ENCODE peak calls at places on chromosomes 5 and 9, in eight cellular contexts. T, B, X, C, U, Y, L and J are unnamed samples.

GRCh38 chr9:26947736-26948135 is 694 bp upstream of the PLAA start:
- DNase-seq in L (no peak), X (no peak), T (no peak), Y (no peak), U (no peak), B (no peak), C (no peak), J (no peak)

GRCh38 chr9:116191757-116192415 is 38.3 kb downstream of the PAPPA start:
- DNase-seq in L (no peak), X (no peak), Y (no peak), U (no peak), C (no peak), T (no peak), B (no peak), J (no peak)

GRCh38 chr5:62473209-62473608 is 60.6 kb downstream of the IPO11 start:
- DNase-seq in L (no peak), B (no peak), Y (no peak), C (no peak), X (no peak), T (peak; percentile 46), U (no peak), J (no peak)

GRCh38 chr5:156815988-156816599 is 34.0 kb upstream of the PPP1R2B start:
- DNase-seq in Y (no peak), L (peak; percentile 21), B (no peak), X (peak; percentile 19), U (peak; percentile 44), T (peak; percentile 42), C (peak; percentile 15), J (peak; percentile 46)

GRCh38 chr9:80175286-80175906 is 603.6 kb downstream of the TLE4 start:
- DNase-seq in U (peak; percentile 39), T (peak; percentile 64), L (peak; percentile 42), B (no peak), X (no peak), C (no peak), Y (no peak), J (no peak)

GRCh38 chr9:94692601-94693000 is 33.9 kb upstream of the AOPEP start:
- DNase-seq in Y (peak; percentile 54), B (no peak), C (no peak), U (peak; percentile 81), X (no peak), L (no peak), T (no peak), J (peak; percentile 90)

GRCh38 chr9:112971415-112971814 is 40.6 kb downstream of the ZNF883 start:
- DNase-seq in X (no peak), Y (no peak), L (peak; percentile 15), C (no peak), T (peak; percentile 1), B (no peak), U (peak; percentile 25), J (peak; percentile 29)

GRCh38 chr9:96141666-96142065 is 160.3 kb downstream of the HSD17B3 start:
- DNase-seq in U (no peak), X (no peak), C (no peak), Y (no peak), B (no peak), L (no peak), T (peak; percentile 7), J (no peak)

GRCh38 chr9:76018244-76018643 is 127.8 kb downstream of the PCSK5 start:
- DNase-seq in L (peak; percentile 31), C (no peak), B (no peak), Y (no peak), X (no peak), U (no peak), T (no peak), J (no peak)

GRCh38 chr5:77910789-77911188 is 134.7 kb upstream of the TBCA start:
- DNase-seq in C (no peak), U (no peak), L (no peak), X (no peak), B (no peak), Y (no peak), T (no peak), J (no peak)

GRCh38 chr5:41827792-41828191 is 42.4 kb downstream of the OXCT1 start:
- DNase-seq in X (no peak), C (no peak), Y (no peak), T (no peak), U (no peak), B (no peak), L (no peak), J (no peak)

GRCh38 chr5:136811551-136811950 is 446.2 kb upstream of the TRPC7 start:
- DNase-seq in T (peak; percentile 86), B (no peak), U (peak; percentile 29), X (peak; percentile 47), C (peak; percentile 12), Y (peak; percentile 39), L (no peak), J (no peak)

GRCh38 chr5:109865636-109866035 is 175.9 kb downstream of the MAN2A1 start:
- DNase-seq in X (peak; percentile 96), C (no peak), U (peak; percentile 9), T (peak; percentile 98), Y (no peak), B (no peak), L (peak; percentile 8), J (no peak)

GRCh38 chr5:142441638-142442037 is 116.8 kb upstream of the SPRY4 start:
- DNase-seq in L (no peak), Y (no peak), C (no peak), X (peak; percentile 33), B (no peak), T (peak; percentile 33), U (no peak), J (no peak)

GRCh38 chr5:171272996-171273970 is 35.8 kb upstream of the TLX3 start:
- DNase-seq in L (peak; percentile 17), X (no peak), C (no peak), B (no peak), T (peak; percentile 40), Y (no peak), U (peak; percentile 55), J (peak; percentile 61)

GRCh38 chr5:145739824-145740223 is 95.3 kb downstream of the PRELID2 start:
- DNase-seq in X (no peak), B (no peak), U (no peak), C (no peak), T (no peak), L (no peak), Y (no peak), J (no peak)

GRCh38 chr5:61467766-61468482 is 135.9 kb downstream of the ZSWIM6 start:
- DNase-seq in T (peak; percentile 66), X (no peak), U (no peak), Y (no peak), B (no peak), L (no peak), C (no peak), J (no peak)

GRCh38 chr9:17219261-17219660 is 84.4 kb downstream of the CNTLN start:
- DNase-seq in B (no peak), C (no peak), U (no peak), X (no peak), L (no peak), T (peak; percentile 10), Y (no peak), J (no peak)

GRCh38 chr9:113356686-113357292 is 7.4 kb downstream of the BSPRY start:
- DNase-seq in U (no peak), B (no peak), X (no peak), C (no peak), Y (no peak), T (no peak), L (no peak), J (no peak)

GRCh38 chr5:137072376-137073174 is 426.6 kb downstream of the SPOCK1 start:
- DNase-seq in U (no peak), L (no peak), T (no peak), B (no peak), X (peak; percentile 45), Y (no peak), C (no peak), J (no peak)

GRCh38 chr5:148084269-148084668 is 20.5 kb downstream of the SPINK5 start:
- DNase-seq in L (no peak), Y (no peak), C (no peak), X (no peak), U (no peak), T (no peak), B (no peak), J (no peak)

GRCh38 chr9:111298831-111299603 is 31.0 kb downstream of the OR2K2 start:
- DNase-seq in T (peak; percentile 81), Y (peak; percentile 62), L (peak; percentile 63), B (peak; percentile 69), X (peak; percentile 29), U (peak; percentile 66), C (peak; percentile 55), J (no peak)

GRCh38 chr5:132057498-132058255 is 2.8 kb upstream of the IL3 start:
- DNase-seq in T (no peak), C (no peak), B (peak; percentile 17), U (no peak), X (peak; percentile 6), Y (no peak), L (no peak), J (no peak)

DNA sequence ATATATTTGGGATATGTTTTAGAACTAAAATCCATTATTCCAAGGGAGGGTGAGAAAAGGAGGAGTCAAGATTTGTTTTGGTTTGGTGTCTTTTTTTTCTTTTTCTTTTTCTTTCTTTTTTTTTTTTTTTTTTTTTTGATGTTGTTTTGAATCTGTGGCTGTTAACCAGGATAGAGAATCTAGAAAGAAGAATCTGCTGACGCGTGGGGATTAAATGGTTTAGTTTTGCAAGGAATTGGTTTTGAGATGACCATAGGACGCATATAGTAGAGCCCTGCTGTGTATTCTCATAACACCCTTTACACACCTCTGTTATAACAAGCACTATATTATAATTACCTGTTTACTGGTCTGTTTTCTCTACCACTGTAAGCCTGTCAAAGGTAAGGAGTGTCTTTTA is 9.4 kb downstream of the RABGAP1 start:
- DNase-seq in U (no peak), X (no peak), L (no peak), C (no peak), B (no peak), T (no peak), Y (no peak), J (no peak)
- H3K4me1 ChIP-seq in U (peaks cover 32% of the 10 kb centered on the region), X (peaks cover 20% of the 10 kb centered on the region), L (peaks cover 7% of the 10 kb centered on the region), C (peaks cover 3% of the 10 kb centered on the region), B (peaks cover 4% of the 10 kb centered on the region), T (peaks cover 7% of the 10 kb centered on the region), Y (peaks cover 45% of the 10 kb centered on the region), J (no peaks in the 10 kb centered on the region)

DNA sequence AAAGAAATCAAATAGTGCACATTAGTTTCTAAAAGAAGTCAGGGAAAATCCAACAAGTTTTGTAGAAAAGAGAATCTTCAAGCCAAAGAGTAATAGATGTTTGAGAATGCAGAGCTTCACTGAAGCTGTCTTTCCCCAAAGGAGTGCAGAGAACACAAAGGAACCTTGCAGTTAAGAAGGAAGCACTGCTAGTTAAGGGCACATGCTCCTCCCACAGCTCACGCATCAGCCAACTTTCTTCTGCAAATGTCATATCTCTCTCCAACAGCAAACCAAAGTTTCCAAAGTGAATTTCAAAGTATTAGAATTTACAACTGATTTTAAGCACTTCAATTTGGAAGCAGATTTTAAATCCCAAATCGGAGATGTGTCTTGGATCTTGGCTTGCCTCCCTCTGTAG is 116.3 kb upstream of the FST start:
- DNase-seq in C (no peak), Y (no peak), T (peak; percentile 38), X (no peak), B (no peak), U (no peak), L (no peak), J (no peak)
- H3K4me1 ChIP-seq in C (no peaks in the 10 kb centered on the region), Y (peaks cover 52% of the 10 kb centered on the region), T (peaks cover 17% of the 10 kb centered on the region), X (no peaks in the 10 kb centered on the region), B (peaks cover 5% of the 10 kb centered on the region), U (peaks cover 72% of the 10 kb centered on the region), L (no peaks in the 10 kb centered on the region), J (no peaks in the 10 kb centered on the region)

GRCh38 chr9:137228515-137228967 is 1.2 kb downstream of the RNF224 start:
- DNase-seq in X (no peak), Y (peak; percentile 59), U (no peak), C (no peak), B (no peak), L (no peak), T (no peak), J (no peak)
- H3K4me1 ChIP-seq in X (no peaks in the 10 kb centered on the region), Y (peaks cover 55% of the 10 kb centered on the region), U (peaks cover 58% of the 10 kb centered on the region), C (no peaks in the 10 kb centered on the region), B (no peaks in the 10 kb centered on the region), L (no peaks in the 10 kb centered on the region), T (peaks cover 5% of the 10 kb centered on the region), J (peaks cover 38% of the 10 kb centered on the region)

GRCh38 chr9:35683323-35683722 is 6.4 kb downstream of the TPM2 start:
- DNase-seq in L (no peak), T (no peak), U (no peak), B (no peak), Y (no peak), C (no peak), X (no peak), J (no peak)
- H3K4me1 ChIP-seq in L (no peaks in the 10 kb centered on the region), T (peaks cover 61% of the 10 kb centered on the region), U (peaks cover 43% of the 10 kb centered on the region), B (no peaks in the 10 kb centered on the region), Y (peaks cover 4% of the 10 kb centered on the region), C (peaks cover 2% of the 10 kb centered on the region), X (peaks cover 15% of the 10 kb centered on the region), J (peaks cover 2% of the 10 kb centered on the region)